ENCODE peak calls at places on chromosomes 6 and 20, in five cellular contexts. X is CD4-positive, alpha-beta T cell; M is mucosa of descending colon; K is fibroblast of pulmonary artery; R is WTC11. I is an unnamed sample.

GRCh38 chr20:57094171-57094891 is 172.1 kb downstream of the BMP7 start:
- DNase-seq in X (no peak), R (no peak), M (no peak), K (no peak), I (no peak)

GRCh38 chr6:50657513-50657912 is 55.8 kb upstream of the TFAP2D start:
- DNase-seq in R (no peak), K (no peak), X (no peak), M (no peak), I (no peak)

GRCh38 chr6:106870824-106871300 is 103.7 kb downstream of the CD24 start:
- DNase-seq in R (no peak), X (no peak), K (peak), M (no peak), I (no peak)

GRCh38 chr6:125821825-125822281 is 31.1 kb downstream of the NCOA7 start:
- DNase-seq in M (peak), K (no peak), X (no peak), R (no peak), I (no peak)

GRCh38 chr6:147974376-147974775 is 368.3 kb upstream of the SASH1 start:
- DNase-seq in X (no peak), M (no peak), K (peak), R (no peak), I (no peak)

GRCh38 chr6:111586554-111586953 is 19.1 kb downstream of the TRAF3IP2 start:
- DNase-seq in M (no peak), R (no peak), K (no peak), X (no peak), I (no peak)

GRCh38 chr6:156455847-156456246 is 321.3 kb upstream of the ARID1B start:
- DNase-seq in K (no peak), M (no peak), R (no peak), X (no peak), I (no peak)

GRCh38 chr20:53943522-53944291 is 126.7 kb downstream of the BCAS1 start:
- DNase-seq in X (peak), K (peak), M (no peak), R (no peak), I (no peak)

GRCh38 chr20:52747736-52748135 is 224.4 kb upstream of the TSHZ2 start:
- DNase-seq in X (no peak), M (no peak), K (peak), R (peak), I (no peak)

GRCh38 chr6:26571592-26572296 is 25.0 kb upstream of the ABT1 start:
- DNase-seq in K (peak), X (peak), R (peak), M (peak), I (no peak)

GRCh38 chr6:165653196-165653595 is 9.8 kb downstream of the PDE10A start:
- DNase-seq in R (no peak), X (no peak), M (no peak), K (peak), I (no peak)

GRCh38 chr6:35417979-35418661 is 34.0 kb upstream of the FANCE start:
- DNase-seq in M (peak), K (no peak), R (no peak), X (no peak), I (no peak)

GRCh38 chr6:109791301-109791700 is 100.2 kb downstream of the FIG4 start:
- DNase-seq in K (no peak), M (no peak), R (peak), X (no peak), I (no peak)

GRCh38 chr20:41234546-41234945 is 83.0 kb downstream of the ZHX3 start:
- DNase-seq in K (no peak), R (no peak), X (no peak), M (no peak), I (no peak)

GRCh38 chr20:17835941-17836861 is 132.4 kb downstream of the SNX5 start:
- DNase-seq in M (no peak), X (no peak), R (no peak), K (peak), I (no peak)

DNA sequence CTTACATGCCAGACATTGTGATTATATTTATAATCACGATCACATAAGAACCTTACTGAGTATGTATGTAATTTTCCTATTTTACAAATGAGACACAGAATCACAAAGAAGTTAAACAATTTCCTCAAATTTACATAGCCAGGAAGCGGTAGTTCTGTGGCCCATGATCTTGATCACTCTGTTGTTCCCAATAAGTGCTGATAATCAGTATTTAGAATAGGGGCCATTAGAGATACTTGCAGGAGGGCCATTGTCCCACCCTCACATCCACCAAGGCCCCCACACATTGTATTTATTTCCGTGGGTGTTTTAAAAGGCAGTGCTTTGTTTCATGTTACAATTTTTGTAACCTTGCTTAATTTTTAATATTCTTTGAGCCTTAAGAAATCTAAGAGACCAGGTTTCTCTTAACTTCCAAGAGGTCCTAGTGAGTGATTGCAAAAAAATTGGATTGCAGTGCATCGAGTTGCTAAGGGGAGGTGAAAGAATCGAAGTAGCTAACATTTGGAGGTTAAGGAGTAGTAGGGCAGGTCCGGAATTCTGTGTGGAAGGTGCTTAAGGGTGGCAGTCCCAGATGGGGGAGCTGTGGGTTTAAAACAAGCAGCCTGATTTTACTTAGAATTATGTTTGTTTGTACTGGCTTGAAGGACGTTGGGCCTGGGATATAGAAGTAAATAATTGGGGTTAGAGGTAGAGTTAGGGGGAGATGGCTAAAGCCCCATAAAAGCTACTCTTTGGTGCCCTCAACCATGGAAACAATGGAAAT is 339.4 kb downstream of the CDKAL1 start:
- DNase-seq in K (peak), R (no peak), X (no peak), M (no peak), I (no peak)
- TF ChIP-seq CTCF in K (peak), R (no peak), X (no peak), M (no peak), I (no peak)

GRCh38 chr6:146890172-146890571 is 291.4 kb downstream of the ADGB start:
- DNase-seq in M (no peak), R (no peak), X (no peak), K (no peak), I (no peak)
- TF ChIP-seq CTCF in M (no peak), R (no peak), X (no peak), K (no peak), I (no peak)

GRCh38 chr6:44256291-44257006 is 879 bp downstream of the SLC35B2 start:
- DNase-seq in K (no peak), X (no peak), M (no peak), R (no peak), I (no peak)

GRCh38 chr6:44257007-44257752 is at the start of gene SLC35B2:
- DNase-seq in X (peak), R (peak), M (peak), K (peak), I (peak)

GRCh38 chr6:44258921-44259320 is 1.6 kb upstream of the SLC35B2 start:
- DNase-seq in X (no peak), M (no peak), R (no peak), K (no peak), I (no peak)

GRCh38 chr6:44258325-44258863 is 1.1 kb upstream of the SLC35B2 start:
- DNase-seq in K (no peak), X (no peak), R (no peak), M (no peak), I (no peak)

GRCh38 chr6:44257753-44258324 is 511 bp upstream of the SLC35B2 start:
- DNase-seq in X (no peak), R (no peak), K (no peak), M (no peak), I (no peak)
- TF ChIP-seq CTCF in X (peak), R (no peak), K (no peak), M (no peak), I (no peak)

GRCh38 chr20:50191566-50192363 is 1.1 kb downstream of the CEBPB start:
- DNase-seq in R (peak), X (peak), M (peak), K (peak), I (peak)
- TF ChIP-seq CTCF in R (no peak), X (peak), M (no peak), K (no peak), I (no peak)

GRCh38 chr20:4190792-4191519 is 175.6 kb upstream of the RNF24 start:
- DNase-seq in R (no peak), X (no peak), K (no peak), M (no peak), I (no peak)

GRCh38 chr20:4193053-4193452 is 177.7 kb upstream of the RNF24 start:
- DNase-seq in M (no peak), X (no peak), R (no peak), K (no peak), I (no peak)

GRCh38 chr20:4195499-4195898 is 180.1 kb upstream of the RNF24 start:
- DNase-seq in M (peak), K (peak), X (no peak), R (peak), I (no peak)

GRCh38 chr20:4189375-4189774 is 174.0 kb upstream of the RNF24 start:
- DNase-seq in K (no peak), X (no peak), M (no peak), R (no peak), I (no peak)

GRCh38 chr20:4192378-4193048 is 177.2 kb upstream of the RNF24 start:
- DNase-seq in M (no peak), R (no peak), X (no peak), K (peak), I (no peak)
- TF ChIP-seq CTCF in M (no peak), R (no peak), X (no peak), K (no peak), I (no peak)

GRCh38 chr6:28969129-28969528 is 36.0 kb downstream of the ZNF311 start:
- DNase-seq in X (no peak), R (peak), M (no peak), K (no peak), I (no peak)
- TF ChIP-seq CTCF in X (no peak), R (no peak), M (no peak), K (peak), I (no peak)

DNA sequence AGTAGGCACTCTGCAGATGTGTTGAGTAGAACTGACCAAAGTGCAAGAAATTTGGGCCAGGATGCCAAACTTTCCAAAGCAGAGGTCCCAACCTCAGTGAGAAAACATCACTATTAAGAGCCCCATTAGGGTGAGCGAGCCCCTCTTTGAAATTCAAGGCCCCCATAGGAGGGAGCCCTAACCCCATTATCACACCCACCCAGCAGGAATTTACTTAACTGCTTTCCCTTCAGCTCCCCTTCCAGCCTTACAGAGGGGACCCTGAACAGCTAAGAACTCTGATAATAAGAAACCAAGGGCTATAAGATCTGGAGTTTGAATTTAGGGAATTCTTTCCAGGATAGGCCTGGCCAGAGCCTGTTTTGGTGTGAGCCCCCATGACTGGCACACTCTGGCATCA is 130.7 kb downstream of the NFATC2 start:
- DNase-seq in X (no peak), K (no peak), R (no peak), M (no peak), I (no peak)
- TF ChIP-seq CTCF in X (no peak), K (no peak), R (no peak), M (no peak), I (no peak)